ENCODE peak calls at places on chromosome 9, in seven cellular contexts. B, K, Z, M, D, R and I are unnamed samples.

GRCh38 chr9:98707158-98708102 is 1.3 kb downstream of the GABBR2 start:
- ATAC-seq in B (peak), K (peak), Z (peak), M (no peak), D (no peak), R (peak), I (no peak)

GRCh38 chr9:113352006-113352405 is 2.7 kb downstream of the BSPRY start:
- ATAC-seq in B (no peak), K (no peak), Z (no peak), M (no peak), D (no peak), R (no peak), I (no peak)

GRCh38 chr9:134783699-134784039 is 96.9 kb upstream of the FCN2 start:
- ATAC-seq in B (no peak), K (no peak), Z (peak), M (no peak), D (no peak), R (no peak), I (no peak)

GRCh38 chr9:100098241-100098886 is 436 bp downstream of the ERP44 start:
- ATAC-seq in B (peak), K (peak), Z (peak), M (peak), D (no peak), R (peak), I (peak)

GRCh38 chr9:21902112-21902511 is 92.1 kb downstream of the CDKN2A start:
- ATAC-seq in B (no peak), K (no peak), Z (no peak), M (no peak), D (no peak), R (no peak), I (no peak)

GRCh38 chr9:134656334-134657034 is 14.9 kb downstream of the COL5A1 start:
- ATAC-seq in B (peak), K (peak), Z (no peak), M (no peak), D (no peak), R (no peak), I (no peak)

GRCh38 chr9:79352322-79352721 is 219.4 kb upstream of the TLE4 start:
- ATAC-seq in B (no peak), K (peak), Z (no peak), M (no peak), D (no peak), R (no peak), I (no peak)

GRCh38 chr9:114880276-114880891 is 50.0 kb downstream of the TNFSF8 start:
- ATAC-seq in B (no peak), K (no peak), Z (no peak), M (no peak), D (no peak), R (no peak), I (no peak)

GRCh38 chr9:110114888-110115259 is 93.1 kb downstream of the C9orf152 start:
- ATAC-seq in B (no peak), K (peak), Z (peak), M (no peak), D (no peak), R (no peak), I (no peak)

GRCh38 chr9:33750307-33750838 is 45.0 kb upstream of the PRSS3 start:
- ATAC-seq in B (peak), K (peak), Z (peak), M (no peak), D (no peak), R (peak), I (no peak)

GRCh38 chr9:104993291-104993963 is 65.5 kb upstream of the ABCA1 start:
- ATAC-seq in B (no peak), K (peak), Z (peak), M (no peak), D (peak), R (peak), I (no peak)

GRCh38 chr9:6955251-6955921 is 197.6 kb downstream of the KDM4C start:
- ATAC-seq in B (no peak), K (peak), Z (peak), M (peak), D (no peak), R (peak), I (no peak)

GRCh38 chr9:122347348-122348287 is 23.2 kb upstream of the PTGS1 start:
- ATAC-seq in B (peak), K (peak), Z (peak), M (peak), D (peak), R (peak), I (no peak)

GRCh38 chr9:111860443-111860842 is 36.2 kb upstream of the UGCG start:
- ATAC-seq in B (peak), K (no peak), Z (no peak), M (no peak), D (no peak), R (no peak), I (no peak)

GRCh38 chr9:16721972-16722371 is 148.5 kb downstream of the BNC2 start:
- ATAC-seq in B (peak), K (no peak), Z (peak), M (no peak), D (no peak), R (no peak), I (no peak)